ENCODE peak calls at places on chromosomes 6 and 20, in nine cellular contexts. A is DMS153; G is activated CD4-positive, CD25-positive, alpha-beta regulatory T cell; V is activated T-cell treated with anti-CD3 and anti-CD28 coated beads, Interleukin-2, amount 50 U/mL, for 72 hours; T is activated CD4-positive, alpha-beta T cell treated with anti-CD3 and anti-CD28 coated beads, Interleukin-2, amount 50 U/mL, for 24 hours; M is stomach; I is GM04504; U is heart right ventricle; F is nucleus accumbens. L is an unnamed sample.

GRCh38 chr6:123803862-123804681 is at the start of gene NKAIN2:
- DNase-seq in M (no peak), F (peak; percentile 35), V (peak; percentile 5), U (peak; percentile 23), A (peak; percentile 66), T (no peak), I (no peak), G (no peak), L (peak; percentile 42)

GRCh38 chr6:12608874-12609273 is 107.7 kb upstream of the PHACTR1 start:
- DNase-seq in G (no peak), M (no peak), I (no peak), A (no peak), F (no peak), T (no peak), V (no peak), U (no peak), L (no peak)

GRCh38 chr6:134994431-134994830 is 44.5 kb upstream of the ALDH8A1 start:
- DNase-seq in V (no peak), M (no peak), I (no peak), T (no peak), G (no peak), A (no peak), F (no peak), U (no peak), L (no peak)

GRCh38 chr6:7467007-7467897 is 74.2 kb upstream of the DSP start:
- DNase-seq in V (no peak), T (no peak), G (no peak), A (no peak), F (no peak), U (no peak), M (peak; percentile 40), I (no peak), L (no peak)

GRCh38 chr6:51386347-51386836 is 567.7 kb downstream of the TFAP2B start:
- DNase-seq in A (no peak), M (no peak), G (no peak), U (no peak), T (no peak), I (no peak), F (no peak), V (no peak), L (no peak)

GRCh38 chr20:21513181-21513663 is 642 bp downstream of the NKX2-2 start:
- DNase-seq in T (no peak), V (no peak), G (no peak), F (no peak), M (no peak), U (no peak), I (no peak), A (no peak), L (no peak)

GRCh38 chr6:33318426-33319073 is 1.0 kb upstream of the ZBTB22 start:
- DNase-seq in A (no peak), M (no peak), G (no peak), U (no peak), I (no peak), F (no peak), T (no peak), V (no peak), L (no peak)

GRCh38 chr6:33343953-33344611 is 26.5 kb upstream of the ZBTB22 start:
- DNase-seq in A (no peak), G (no peak), F (no peak), M (no peak), T (no peak), V (peak; percentile 29), I (no peak), U (no peak), L (no peak)

GRCh38 chr6:72522735-72523141 is 99.1 kb upstream of the KCNQ5 start:
- DNase-seq in F (no peak), G (no peak), A (peak; percentile 68), V (peak; percentile 21), M (no peak), U (no peak), T (no peak), I (no peak), L (no peak)

GRCh38 chr6:101202975-101203374 is 190.5 kb upstream of the GRIK2 start:
- DNase-seq in A (no peak), U (no peak), M (no peak), V (no peak), I (no peak), G (no peak), T (no peak), F (no peak), L (no peak)

GRCh38 chr6:34391023-34391485 is 1.4 kb downstream of the NUDT3 start:
- DNase-seq in U (no peak), G (no peak), V (no peak), F (no peak), I (peak; percentile 71), A (no peak), M (no peak), T (no peak), L (no peak)

GRCh38 chr6:135382182-135382628 is 115.3 kb downstream of the AHI1 start:
- DNase-seq in V (no peak), U (no peak), M (no peak), G (no peak), F (no peak), A (no peak), I (no peak), T (no peak), L (no peak)

GRCh38 chr20:3354247-3354646 is 53.2 kb downstream of the DNAAF9 start:
- DNase-seq in A (no peak), F (no peak), G (no peak), I (no peak), V (no peak), U (peak; percentile 18), M (no peak), T (no peak), L (no peak)

GRCh38 chr20:9838378-9839295 is at the start of gene PAK5:
- DNase-seq in M (peak; percentile 79), V (no peak), I (no peak), U (no peak), A (peak; percentile 68), F (peak; percentile 82), G (no peak), T (no peak), L (peak; percentile 26)

GRCh38 chr20:48275737-48276342 is 490.6 kb upstream of the SULF2 start:
- DNase-seq in I (no peak), U (no peak), G (no peak), F (no peak), T (no peak), V (no peak), M (no peak), A (no peak), L (no peak)

GRCh38 chr6:169070506-169071176 is 183.0 kb downstream of the THBS2 start:
- DNase-seq in A (no peak), I (peak; percentile 100), G (no peak), U (peak; percentile 61), F (no peak), T (no peak), V (no peak), M (peak; percentile 37), L (peak; percentile 83)

GRCh38 chr6:116570856-116571682 is at the start of gene RWDD1:
- DNase-seq in V (peak; percentile 99), G (peak; percentile 92), I (peak; percentile 99), F (peak; percentile 99), T (peak; percentile 95), U (peak; percentile 99), M (peak; percentile 99), A (peak; percentile 98), L (peak; percentile 100)

L was measured in left ventricle myocardium superior.